ENCODE peak calls at places on chromosomes 4 and X, in five cellular contexts. H is prostate gland; J is kidney; Q is choroid plexus epithelial cell; N is activated CD8-positive, alpha-beta T cell treated with anti-CD3 and anti-CD28 coated beads for 36 hours. R is an unnamed sample.

GRCh38 chr4:66294626-66295025 is 624.3 kb upstream of the EPHA5 start:
- DNase-seq in N (no peak), Q (no peak), H (no peak), J (no peak), R (no peak)

GRCh38 chr4:8600686-8601085 is 8.1 kb downstream of the CPZ start:
- DNase-seq in Q (no peak), N (no peak), J (no peak), H (no peak), R (no peak)

GRCh38 chr4:110296892-110297291 is 98.5 kb upstream of the ELOVL6 start:
- DNase-seq in Q (no peak), N (no peak), J (no peak), H (no peak), R (peak; percentile 23)

GRCh38 chr4:107115185-107115847 is 79.2 kb upstream of the DKK2 start:
- DNase-seq in J (no peak), N (no peak), H (no peak), Q (peak; percentile 88), R (no peak)

GRCh38 chr4:58962424-58962823 is 1852.2 kb upstream of the IGFBP7 start:
- DNase-seq in J (no peak), H (no peak), N (no peak), Q (no peak), R (peak; percentile 1)

GRCh38 chr4:71338846-71339593 is at the start of gene SLC4A4:
- DNase-seq in H (no peak), Q (peak; percentile 17), N (peak; percentile 28), J (no peak), R (peak; percentile 74)

GRCh38 chrX:130086414-130087207 is 23.7 kb downstream of the ELF4 start:
- DNase-seq in N (peak; percentile 88), Q (no peak), H (no peak), J (no peak), R (peak; percentile 45)

GRCh38 chr4:176840166-176840565 is 47.4 kb upstream of the VEGFC start:
- DNase-seq in H (no peak), N (no peak), J (no peak), Q (peak; percentile 71), R (no peak)

GRCh38 chr4:41751325-41752061 is 3.0 kb upstream of the PHOX2B start:
- DNase-seq in J (peak; percentile 55), N (no peak), H (no peak), Q (no peak), R (no peak)
- TF ChIP-seq CTCF in J (no peak), N (peak; percentile 38), H (no peak), Q (no peak), R (peak; percentile 12)

DNA sequence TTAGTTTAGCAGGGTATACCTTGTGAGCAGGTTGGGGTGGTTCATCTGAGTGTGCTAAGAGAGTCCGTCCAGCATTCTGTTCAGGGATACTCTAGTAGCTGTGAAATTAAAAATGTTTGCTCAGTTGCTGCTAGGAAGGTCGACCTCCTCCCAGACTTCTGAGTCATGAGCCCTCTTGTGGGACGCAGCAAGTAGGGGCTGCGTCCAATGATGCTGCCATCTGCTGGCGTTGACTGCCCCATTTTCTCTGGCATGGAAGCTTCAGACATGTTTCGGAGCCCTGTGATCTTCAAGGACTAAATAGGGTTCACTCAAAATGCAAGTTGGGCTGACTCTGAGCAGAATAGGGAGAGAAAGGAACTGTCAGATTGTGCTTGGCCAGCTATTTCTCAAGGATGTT is 201.0 kb upstream of the ARSJ start:
- DNase-seq in H (peak; percentile 16), J (peak; percentile 81), N (peak; percentile 56), Q (peak; percentile 87), R (no peak)
- TF ChIP-seq CTCF in H (no peak), J (peak; percentile 69), N (peak; percentile 31), Q (peak; percentile 90), R (peak; percentile 25)

DNA sequence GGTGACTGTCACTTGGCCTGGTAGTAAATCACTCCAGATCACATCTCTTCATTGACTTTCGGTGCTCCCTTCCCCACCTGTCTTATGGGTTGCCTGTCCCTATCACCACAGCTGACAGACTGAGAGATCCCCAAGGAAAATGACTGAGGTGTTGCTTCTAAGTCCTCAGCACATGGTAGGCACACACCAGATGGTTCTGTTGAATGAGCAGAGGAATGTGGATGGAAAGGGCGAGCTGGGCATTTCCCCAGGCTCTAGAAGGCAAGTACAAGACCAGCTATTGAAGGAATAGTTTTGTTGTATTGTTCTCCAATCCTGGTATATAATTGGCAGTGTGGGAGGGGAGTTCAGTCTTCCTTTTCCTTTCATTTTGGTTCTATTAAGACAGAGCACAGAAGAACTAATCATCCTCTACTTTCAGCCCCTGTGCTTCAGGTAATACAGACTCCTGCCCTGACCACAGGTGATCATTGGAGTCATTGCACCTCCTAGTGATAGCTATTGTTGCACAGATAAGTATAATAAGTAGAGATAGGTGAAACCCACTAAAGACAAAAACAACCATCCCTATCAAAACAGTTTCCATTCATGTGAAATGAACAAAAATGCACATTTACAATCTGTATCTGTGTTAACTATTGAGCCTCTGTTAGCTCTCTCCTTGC is 158.6 kb downstream of the TRAM1L1 start:
- DNase-seq in H (no peak), N (no peak), Q (no peak), J (no peak), R (no peak)
- TF ChIP-seq CTCF in H (no peak), N (no peak), Q (no peak), J (peak; percentile 27), R (no peak)

GRCh38 chr4:126812076-126812475 is 820.7 kb upstream of the INTU start:
- DNase-seq in Q (no peak), H (no peak), J (no peak), N (no peak), R (no peak)
- TF ChIP-seq CTCF in Q (peak; percentile 6), H (no peak), J (no peak), N (no peak), R (no peak)

GRCh38 chr4:185283723-185284122 is 74.3 kb downstream of the SNX25 start:
- DNase-seq in H (no peak), J (no peak), N (no peak), Q (peak; percentile 75), R (no peak)

GRCh38 chr4:185280608-185281007 is 71.2 kb downstream of the SNX25 start:
- DNase-seq in N (no peak), J (no peak), H (no peak), Q (no peak), R (no peak)

GRCh38 chr4:185286571-185286970 is 77.2 kb downstream of the SNX25 start:
- DNase-seq in J (no peak), Q (no peak), H (no peak), N (no peak), R (no peak)

GRCh38 chr4:185285632-185286393 is 76.4 kb downstream of the SNX25 start:
- DNase-seq in Q (no peak), N (no peak), J (no peak), H (no peak), R (no peak)

DNA sequence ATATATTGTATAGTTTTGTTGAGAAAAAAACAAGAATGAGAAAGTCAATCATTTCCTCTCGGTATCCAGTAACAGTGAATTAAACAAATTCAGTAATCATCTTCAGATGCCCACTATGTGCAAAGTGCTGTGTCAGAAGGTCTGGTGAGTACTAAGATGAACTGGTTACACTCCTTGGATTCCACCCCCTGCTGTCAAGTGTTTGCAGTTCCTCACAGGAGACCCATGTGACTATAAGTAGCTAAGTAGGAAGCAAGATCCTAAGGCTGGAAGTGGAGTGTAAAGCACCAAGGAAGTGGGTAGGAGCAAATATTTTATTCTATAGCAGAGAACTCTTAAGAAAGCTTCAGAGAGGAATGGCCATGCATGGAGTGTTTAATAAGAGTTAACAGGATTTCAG is 73.6 kb downstream of the SNX25 start:
- DNase-seq in N (no peak), J (no peak), Q (peak; percentile 84), H (no peak), R (no peak)
- TF ChIP-seq CTCF in N (no peak), J (no peak), Q (peak; percentile 40), H (no peak), R (no peak)

GRCh38 chr4:113976937-113977855 is 2.3 kb downstream of the ARSJ start:
- DNase-seq in N (no peak), H (no peak), Q (peak; percentile 43), J (no peak), R (no peak)

GRCh38 chr4:113978561-113979156 is 788 bp downstream of the ARSJ start:
- DNase-seq in N (no peak), H (peak; percentile 43), Q (no peak), J (no peak), R (no peak)

GRCh38 chr4:113978105-113978504 is 1.3 kb downstream of the ARSJ start:
- DNase-seq in N (no peak), J (no peak), H (no peak), Q (no peak), R (no peak)

GRCh38 chr4:113979973-113980615 is 647 bp upstream of the ARSJ start:
- DNase-seq in H (no peak), Q (no peak), J (no peak), N (no peak), R (no peak)

GRCh38 chr4:113979157-113979972 is at the start of gene ARSJ:
- DNase-seq in Q (peak; percentile 79), J (peak; percentile 87), H (peak; percentile 62), N (peak; percentile 25), R (no peak)
- TF ChIP-seq CTCF in Q (peak; percentile 11), J (no peak), H (no peak), N (no peak), R (no peak)

GRCh38 chr4:100095729-100096595 is 94.3 kb downstream of the DDIT4L start:
- DNase-seq in J (peak; percentile 84), H (peak; percentile 48), Q (peak; percentile 86), N (peak; percentile 81), R (peak; percentile 52)
- TF ChIP-seq CTCF in J (peak; percentile 61), H (peak; percentile 32), Q (peak; percentile 95), N (peak; percentile 77), R (peak; percentile 44)

GRCh38 chr4:104907074-104907649 is 239.5 kb upstream of the TET2 start:
- DNase-seq in J (no peak), Q (no peak), N (no peak), H (no peak), R (no peak)
- TF ChIP-seq CTCF in J (no peak), Q (no peak), N (no peak), H (no peak), R (no peak)

DNA sequence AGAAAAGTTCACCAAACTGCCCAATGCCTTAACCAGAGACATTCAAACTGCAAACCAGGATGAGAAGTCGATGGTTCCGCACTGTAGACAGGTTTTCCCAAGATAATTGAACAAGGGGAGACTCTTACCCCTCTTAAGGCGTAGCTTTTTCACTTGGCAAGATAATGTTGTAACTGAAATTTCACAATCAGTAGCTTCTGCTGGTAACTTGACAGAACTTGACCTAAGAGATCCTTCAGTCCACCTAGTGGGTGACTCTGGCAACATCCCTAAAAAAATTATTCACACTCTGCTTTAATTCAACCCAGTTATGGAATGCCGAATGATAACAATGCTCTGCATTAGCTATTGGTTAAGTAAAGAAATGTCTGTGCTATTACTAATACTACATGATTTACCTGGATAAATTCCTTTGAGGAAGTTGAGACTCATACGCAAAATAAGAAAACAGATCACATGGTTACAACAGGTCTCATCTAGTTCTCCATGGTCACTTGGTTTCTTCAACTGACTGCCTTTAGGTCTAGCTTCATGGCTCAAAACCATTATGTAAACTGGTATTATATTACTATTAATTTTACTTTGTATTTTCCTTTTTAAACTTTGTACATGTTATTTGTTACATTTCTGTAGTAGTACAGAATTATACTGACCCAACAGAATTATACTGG is 9.1 kb downstream of the ELF2 start:
- DNase-seq in J (no peak), N (no peak), H (no peak), Q (peak; percentile 71), R (peak; percentile 23)
- TF ChIP-seq CTCF in J (peak; percentile 34), N (peak; percentile 21), H (no peak), Q (peak; percentile 60), R (no peak)